ENCODE peak calls at places on chromosomes 16 and 17, in nine cellular contexts. T is K562, O is coronary artery, P is thoracic aorta, B is mesendoderm, D is fibroblast of villous mesenchyme, C is gastrocnemius medialis, U is mucosa of descending colon, J is skeletal muscle cell. N is an unnamed sample.

GRCh38 chr17:65586899-65587298 is 25.5 kb upstream of the AXIN2 start:
- DNase-seq in T (no peak), O (no peak), P (no peak), B (no peak), D (no peak), C (no peak), U (no peak), J (no peak), N (no peak)

GRCh38 chr17:18101828-18102227 is 6.7 kb upstream of the MYO15A start:
- DNase-seq in T (no peak), O (no peak), P (no peak), B (no peak), D (no peak), C (no peak), U (no peak), J (no peak), N (no peak)

GRCh38 chr17:78365561-78366108 is 5.8 kb upstream of the SOCS3 start:
- DNase-seq in T (no peak), O (no peak), P (no peak), B (peak), D (peak), C (no peak), U (no peak), J (no peak), N (no peak)

GRCh38 chr17:42284020-42284369 is 4.3 kb upstream of the STAT5A start:
- DNase-seq in T (no peak), O (no peak), P (no peak), B (no peak), D (no peak), C (peak), U (no peak), J (no peak), N (no peak)

GRCh38 chr16:976389-976931 is 5.1 kb upstream of the SOX8 start:
- DNase-seq in T (no peak), O (no peak), P (no peak), B (no peak), D (no peak), C (peak), U (no peak), J (no peak), N (no peak)

GRCh38 chr16:14179116-14179515 is 108.0 kb downstream of the MRTFB start:
- DNase-seq in T (no peak), O (no peak), P (no peak), B (no peak), D (no peak), C (no peak), U (no peak), J (no peak), N (no peak)

GRCh38 chr16:24589997-24590396 is 50.6 kb downstream of the RBBP6 start:
- DNase-seq in T (no peak), O (no peak), P (no peak), B (no peak), D (no peak), C (no peak), U (no peak), J (no peak), N (no peak)

GRCh38 chr16:69924041-69924775 is 26.9 kb upstream of the CLEC18A start:
- DNase-seq in T (no peak), O (no peak), P (no peak), B (no peak), D (no peak), C (no peak), U (no peak), J (no peak), N (no peak)

GRCh38 chr16:50407351-50407750 is 38.6 kb upstream of the BRD7 start:
- DNase-seq in T (no peak), O (no peak), P (no peak), B (peak), D (no peak), C (no peak), U (no peak), J (no peak), N (no peak)

GRCh38 chr16:84332975-84333684 is 35.2 kb upstream of the ATP2C2 start:
- DNase-seq in T (no peak), O (no peak), P (no peak), B (peak), D (no peak), C (no peak), U (no peak), J (no peak), N (no peak)

GRCh38 chr17:37664214-37664613 is 21.0 kb upstream of the DDX52 start:
- DNase-seq in T (no peak), O (no peak), P (no peak), B (no peak), D (no peak), C (no peak), U (no peak), J (no peak), N (no peak)

GRCh38 chr16:52869243-52869642 is 183.5 kb downstream of the CHD9NB start:
- DNase-seq in T (no peak), O (no peak), P (no peak), B (no peak), D (no peak), C (no peak), U (no peak), J (no peak), N (no peak)

GRCh38 chr16:50547340-50547865 is 793 bp upstream of the NKD1 start:
- DNase-seq in T (peak), O (no peak), P (no peak), B (peak), D (no peak), C (no peak), U (peak), J (no peak), N (no peak)

GRCh38 chr16:84144301-84144858 is 597 bp downstream of the HSDL1 start:
- DNase-seq in T (peak), O (no peak), P (no peak), B (peak), D (peak), C (no peak), U (peak), J (no peak), N (no peak)

GRCh38 chr16:72241930-72242329 is 70.0 kb upstream of the PMFBP1 start:
- DNase-seq in T (peak), O (no peak), P (no peak), B (peak), D (peak), C (no peak), U (no peak), J (no peak), N (peak)

GRCh38 chr17:81420769-81421462 is 25.7 kb downstream of the BAHCC1 start:
- DNase-seq in T (no peak), O (peak), P (peak), B (no peak), D (no peak), C (no peak), U (no peak), J (no peak), N (peak)

GRCh38 chr17:81418710-81419332 is 23.6 kb downstream of the BAHCC1 start:
- DNase-seq in T (no peak), O (no peak), P (no peak), B (no peak), D (no peak), C (no peak), U (no peak), J (no peak), N (no peak)

GRCh38 chr17:81419886-81420768 is 24.9 kb downstream of the BAHCC1 start:
- DNase-seq in T (no peak), O (no peak), P (no peak), B (no peak), D (peak), C (no peak), U (no peak), J (no peak), N (peak)

GRCh38 chr17:81417879-81418709 is 22.8 kb downstream of the BAHCC1 start:
- DNase-seq in T (no peak), O (no peak), P (no peak), B (no peak), D (no peak), C (no peak), U (no peak), J (no peak), N (no peak)

GRCh38 chr17:81419333-81419885 is 24.2 kb downstream of the BAHCC1 start:
- DNase-seq in T (peak), O (peak), P (peak), B (peak), D (peak), C (peak), U (peak), J (peak), N (peak)
- H3K4me3 ChIP-seq in T (no peak), O (peak), P (peak), B (no peak), D (peak), C (peak), U (no peak), J (peak), N (peak)

GRCh38 chr17:48592592-48592991 is 987 bp downstream of the HOXB5 start:
- DNase-seq in T (no peak), O (no peak), P (no peak), B (no peak), D (no peak), C (no peak), U (no peak), J (no peak), N (no peak)
- H3K4me3 ChIP-seq in T (no peak), O (peak), P (peak), B (no peak), D (peak), C (peak), U (no peak), J (peak), N (peak)

GRCh38 chr17:68289936-68290267 is 1.0 kb downstream of the SLC16A6 start:
- DNase-seq in T (no peak), O (no peak), P (no peak), B (no peak), D (no peak), C (no peak), U (no peak), J (no peak), N (no peak)

GRCh38 chr17:68288804-68289203 is 2.1 kb downstream of the SLC16A6 start:
- DNase-seq in T (no peak), O (no peak), P (no peak), B (peak), D (no peak), C (no peak), U (no peak), J (no peak), N (no peak)

GRCh38 chr17:68290268-68290954 is 516 bp downstream of the SLC16A6 start:
- DNase-seq in T (no peak), O (no peak), P (no peak), B (peak), D (no peak), C (peak), U (peak), J (no peak), N (no peak)

GRCh38 chr17:68288375-68288774 is 2.6 kb downstream of the SLC16A6 start:
- DNase-seq in T (no peak), O (no peak), P (no peak), B (peak), D (no peak), C (no peak), U (no peak), J (no peak), N (no peak)

DNA sequence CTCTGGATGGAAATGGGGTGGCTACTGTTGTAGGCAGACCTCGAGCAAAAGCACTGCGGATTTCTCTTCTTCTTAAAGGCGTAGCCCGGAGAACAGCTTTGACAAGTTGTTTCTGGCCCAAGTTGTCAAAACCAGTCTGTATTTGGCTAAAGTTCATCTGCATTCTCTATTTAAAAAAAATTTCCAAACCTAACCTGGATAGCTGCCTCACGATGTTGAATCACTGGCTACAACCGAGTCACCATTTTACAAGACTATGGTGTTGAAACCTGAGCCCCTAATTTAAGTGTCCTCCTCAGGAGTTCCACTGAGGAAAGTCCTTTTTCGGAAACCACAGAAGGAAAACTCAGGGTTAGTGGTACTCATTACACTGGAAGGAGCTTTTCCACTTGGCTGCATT is 1.5 kb downstream of the SLC16A6 start:
- DNase-seq in T (no peak), O (no peak), P (no peak), B (no peak), D (no peak), C (no peak), U (no peak), J (no peak), N (no peak)
- H3K4me3 ChIP-seq in T (no peak), O (no peak), P (peak), B (no peak), D (no peak), C (peak), U (no peak), J (no peak), N (no peak)

DNA sequence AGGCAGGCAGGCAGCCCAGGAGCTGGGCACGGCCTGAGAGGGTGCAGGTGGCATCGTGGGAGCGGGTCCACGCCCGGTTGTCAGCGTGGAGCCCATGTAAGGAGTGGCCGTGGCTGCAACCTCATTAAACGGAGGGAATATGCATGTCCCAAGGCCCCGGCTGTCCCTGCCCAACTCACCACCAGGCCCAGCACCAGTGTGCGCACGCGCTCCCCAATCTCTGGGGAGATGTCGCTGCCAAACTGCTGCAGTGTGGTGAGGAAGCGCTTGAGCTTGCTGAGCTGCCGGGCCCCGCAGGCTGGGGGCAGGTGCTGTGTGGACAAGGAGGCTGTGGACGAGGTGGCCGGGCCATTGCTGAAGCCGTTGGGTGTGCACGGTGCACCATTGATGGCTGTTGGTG is 25.6 kb upstream of the PABPN1L start:
- DNase-seq in T (no peak), O (no peak), P (no peak), B (no peak), D (no peak), C (no peak), U (no peak), J (no peak), N (no peak)
- H3K4me3 ChIP-seq in T (no peak), O (no peak), P (no peak), B (no peak), D (no peak), C (no peak), U (no peak), J (no peak), N (no peak)

GRCh38 chr16:81401035-81401950 is 43.3 kb upstream of the CMIP start:
- DNase-seq in T (peak), O (no peak), P (no peak), B (no peak), D (peak), C (no peak), U (no peak), J (no peak), N (peak)
- H3K4me3 ChIP-seq in T (no peak), O (no peak), P (no peak), B (no peak), D (no peak), C (no peak), U (no peak), J (no peak), N (no peak)

DNA sequence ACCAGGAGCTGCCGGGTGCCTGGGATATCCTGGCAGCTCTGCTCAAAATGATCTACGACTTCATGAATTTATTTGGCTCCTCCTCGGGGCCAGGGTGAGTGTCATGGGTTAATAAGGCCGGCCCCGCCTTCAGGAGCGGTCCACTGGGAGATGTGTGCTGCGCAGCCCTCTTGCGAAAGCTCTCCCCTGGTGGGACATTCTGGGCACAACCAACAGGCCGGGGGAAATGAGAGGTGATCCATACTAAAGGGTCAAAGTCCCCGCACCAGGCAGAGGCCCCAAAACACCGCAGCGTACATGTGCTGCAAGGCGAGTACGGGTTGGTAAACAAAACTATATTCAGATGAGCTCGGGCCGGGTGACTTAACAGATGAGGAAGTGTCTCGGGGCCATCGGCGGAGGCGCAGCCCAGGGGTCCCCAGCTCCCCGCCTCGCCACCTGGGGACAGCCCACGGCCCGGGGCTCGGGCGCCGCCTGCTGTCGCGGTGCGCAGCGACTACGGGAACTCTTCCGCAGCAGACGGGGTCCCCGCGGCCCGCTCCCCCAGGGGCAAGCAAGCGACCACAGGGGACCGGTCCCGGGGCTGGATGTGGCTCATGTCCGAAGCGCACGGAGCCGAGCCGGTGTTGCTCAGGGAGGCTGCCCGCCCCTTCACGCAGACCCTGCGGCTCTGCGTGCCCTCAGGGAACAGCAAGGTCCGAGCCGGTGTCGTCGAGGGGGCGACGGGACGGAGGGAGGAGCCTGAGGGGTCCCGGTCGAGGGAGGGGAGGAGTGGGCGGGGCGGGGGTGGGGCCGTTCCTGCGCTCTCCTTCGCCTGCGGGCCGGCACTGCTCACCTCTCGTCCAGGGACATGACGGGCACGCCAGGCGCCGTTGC is at the start of gene RAB37:
- DNase-seq in T (peak), O (peak), P (no peak), B (peak), D (no peak), C (no peak), U (peak), J (no peak), N (no peak)
- H3K4me3 ChIP-seq in T (no peak), O (peak), P (peak), B (peak), D (peak), C (peak), U (no peak), J (no peak), N (no peak)

GRCh38 chr16:85916141-85916890 is 17.4 kb downstream of the IRF8 start:
- DNase-seq in T (no peak), O (no peak), P (no peak), B (no peak), D (peak), C (no peak), U (peak), J (no peak), N (no peak)
- H3K4me3 ChIP-seq in T (no peak), O (no peak), P (no peak), B (no peak), D (no peak), C (no peak), U (no peak), J (no peak), N (no peak)

DNA sequence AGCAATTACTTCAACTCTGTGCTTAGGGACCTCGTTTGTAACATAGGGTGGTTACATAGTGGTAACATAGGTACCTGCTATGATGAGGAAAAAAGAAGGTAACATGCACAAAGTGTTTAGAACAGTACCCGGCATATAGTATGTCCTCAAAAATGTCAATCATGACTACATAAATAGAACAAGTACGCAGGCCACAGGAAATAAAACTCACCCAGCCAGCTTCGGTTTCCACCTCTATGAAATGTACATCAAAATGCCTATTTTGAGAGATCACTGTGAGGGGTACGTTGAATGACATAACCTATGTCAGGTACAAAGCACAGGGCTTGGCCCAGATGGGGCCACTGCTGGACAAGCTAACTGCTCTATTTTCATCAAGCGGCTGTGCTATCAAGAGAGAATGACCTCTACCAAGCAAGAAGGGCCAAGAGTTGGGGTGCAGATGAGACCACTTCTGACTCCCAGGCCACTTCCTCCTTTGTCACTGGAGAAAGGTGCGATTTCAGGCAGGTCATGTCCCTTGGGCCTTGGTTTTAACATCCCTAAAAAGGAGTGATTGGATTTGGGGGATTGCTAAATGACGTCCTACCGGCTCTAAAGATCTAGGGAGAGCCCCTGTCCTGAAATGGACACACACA is 45.4 kb downstream of the WSB1 start:
- DNase-seq in T (no peak), O (no peak), P (no peak), B (no peak), D (no peak), C (no peak), U (no peak), J (no peak), N (no peak)
- H3K4me3 ChIP-seq in T (no peak), O (no peak), P (no peak), B (no peak), D (no peak), C (no peak), U (no peak), J (no peak), N (no peak)

N was measured in AG10803.